ENCODE peak calls at places on chromosomes 3 and 15, in six cellular contexts. N, P, B, F, R and T are unnamed samples. For H3K4me1, the result is how much of the 10 kb centered on the place peaks cover.

GRCh38 chr15:100307241-100307855 is 34.4 kb downstream of the ADAMTS17 start:
- DNase-seq in P (no peak), R (no peak), N (no peak), B (no peak), F (no peak), T (no peak)

GRCh38 chr3:150130404-150131100 is 159.9 kb upstream of the PFN2 start:
- DNase-seq in P (peak), R (no peak), B (no peak), F (no peak), N (no peak), T (no peak)

GRCh38 chr3:22245122-22245521 is 494.1 kb upstream of the ZNF385D start:
- DNase-seq in N (no peak), R (no peak), F (peak), B (peak), P (no peak), T (no peak)

GRCh38 chr15:47870956-47871625 is 153.8 kb downstream of the SEMA6D start:
- DNase-seq in N (no peak), R (no peak), B (peak), P (no peak), F (no peak), T (peak)

GRCh38 chr3:103440539-103441113 is 1005.8 kb downstream of the ZPLD1 start:
- DNase-seq in N (no peak), B (peak), P (peak), R (no peak), F (no peak), T (no peak)

GRCh38 chr3:156631323-156631722 is 43.1 kb upstream of the TIPARP start:
- DNase-seq in N (peak), R (no peak), F (no peak), B (peak), P (no peak), T (no peak)

GRCh38 chr3:105958237-105959000 is 89.6 kb upstream of the CBLB start:
- DNase-seq in N (no peak), B (no peak), P (no peak), F (no peak), R (no peak), T (no peak)

GRCh38 chr15:33094336-33094735 is 100.2 kb downstream of the FMN1 start:
- DNase-seq in P (peak), R (no peak), F (no peak), N (no peak), B (no peak), T (no peak)

GRCh38 chr3:97864-98263 is 98.7 kb upstream of the CHL1 start:
- DNase-seq in F (no peak), P (no peak), N (no peak), R (no peak), B (no peak), T (no peak)

GRCh38 chr15:69729167-69729748 is 276.6 kb downstream of the RPLP1 start:
- DNase-seq in F (no peak), B (peak), N (no peak), P (peak), R (no peak), T (peak)

GRCh38 chr3:144810150-144810549 is 838.5 kb downstream of the DIPK2A start:
- DNase-seq in N (no peak), F (no peak), R (no peak), P (no peak), B (peak), T (no peak)

GRCh38 chr3:113685956-113686721 is 10.3 kb downstream of the USF3 start:
- DNase-seq in N (no peak), F (no peak), P (no peak), B (no peak), R (no peak), T (no peak)

GRCh38 chr3:89043406-89043947 is 63.9 kb upstream of the EPHA3 start:
- DNase-seq in N (no peak), P (no peak), R (no peak), B (no peak), F (no peak), T (no peak)

GRCh38 chr3:53196575-53197407 is 35.8 kb downstream of the PRKCD start:
- DNase-seq in P (peak), R (no peak), B (peak), F (no peak), N (no peak), T (peak)

GRCh38 chr15:55884223-55884622 is 109.2 kb downstream of the NEDD4 start:
- DNase-seq in R (no peak), B (no peak), N (no peak), P (no peak), F (no peak), T (no peak)

GRCh38 chr3:33438871-33439270 is 1.3 kb downstream of the UBP1 start:
- DNase-seq in P (no peak), N (no peak), F (no peak), B (no peak), R (no peak), T (peak)

GRCh38 chr3:158532099-158532734 is 38.8 kb upstream of the MLF1 start:
- DNase-seq in P (peak), B (peak), N (no peak), F (no peak), R (no peak), T (no peak)

GRCh38 chr3:158520433-158520832 is 50.6 kb upstream of the MLF1 start:
- DNase-seq in F (no peak), P (no peak), N (no peak), B (no peak), R (no peak), T (no peak)

GRCh38 chr3:137763594-137763938 is 549 bp upstream of the SOX14 start:
- DNase-seq in N (no peak), P (no peak), R (no peak), F (no peak), B (no peak), T (peak)

GRCh38 chr15:39177561-39177960 is 403.3 kb upstream of the THBS1 start:
- DNase-seq in R (no peak), F (no peak), B (peak), N (no peak), P (no peak), T (no peak)

GRCh38 chr15:99958426-99959097 is 225.3 kb upstream of the LYSMD4 start:
- DNase-seq in P (no peak), N (no peak), F (no peak), R (no peak), B (peak), T (no peak)

GRCh38 chr3:9076985-9077384 is 113.7 kb upstream of the RAD18 start:
- DNase-seq in N (no peak), B (no peak), P (no peak), R (no peak), F (no peak), T (no peak)

GRCh38 chr15:81015595-81016252 is 15.0 kb downstream of the TLNRD1 start:
- DNase-seq in N (no peak), P (no peak), R (no peak), B (no peak), F (peak), T (no peak)

GRCh38 chr3:30199096-30199734 is 407.2 kb upstream of the TGFBR2 start:
- DNase-seq in R (peak), N (peak), B (peak), P (peak), F (peak), T (no peak)

GRCh38 chr3:149080011-149080698 is 6.2 kb downstream of the HLTF start:
- DNase-seq in B (no peak), R (no peak), F (no peak), P (no peak), N (no peak), T (no peak)

GRCh38 chr3:74149466-74149865 is 465.0 kb downstream of the CNTN3 start:
- DNase-seq in F (no peak), P (no peak), N (no peak), R (no peak), B (no peak), T (no peak)

GRCh38 chr3:74139648-74140047 is 474.8 kb downstream of the CNTN3 start:
- DNase-seq in N (no peak), P (peak), R (no peak), F (no peak), B (no peak), T (no peak)

DNA sequence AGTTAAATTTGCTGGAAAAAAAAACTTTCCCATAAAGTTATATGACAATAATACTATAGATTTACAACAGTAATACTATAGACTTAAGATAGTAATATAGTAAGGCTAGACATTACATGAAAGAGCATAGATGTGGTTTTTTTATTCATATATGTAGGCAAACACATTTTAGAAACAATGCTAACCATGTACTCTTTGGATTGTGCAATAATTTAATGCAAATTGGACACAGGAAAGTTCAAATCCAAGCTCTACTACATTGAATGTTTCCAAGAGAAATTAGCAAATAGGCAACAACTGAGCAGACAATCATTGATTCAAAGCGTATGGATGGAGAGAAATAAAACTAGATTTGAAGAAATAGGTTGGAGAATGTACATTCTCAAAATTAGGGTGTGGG is 469.2 kb downstream of the CNTN3 start:
- DNase-seq in F (no peak), N (no peak), P (no peak), R (no peak), B (no peak), T (no peak)
- H3K4me1 ChIP-seq in F (under half), N (under half), P (under half), R (under half), B (under half), T (under half)

GRCh38 chr3:27726240-27726639 is 4.1 kb upstream of the EOMES start:
- DNase-seq in F (no peak), B (no peak), R (no peak), N (no peak), P (no peak), T (no peak)
- H3K4me1 ChIP-seq in F (under half), B (under half), R (under half), N (under half), P (under half), T (under half)

GRCh38 chr15:50106438-50106837 is 12.6 kb downstream of the ATP8B4 start:
- DNase-seq in B (no peak), N (no peak), F (no peak), P (no peak), R (no peak), T (no peak)

GRCh38 chr15:50109086-50109987 is 9.7 kb downstream of the ATP8B4 start:
- DNase-seq in B (no peak), R (no peak), F (no peak), P (no peak), N (peak), T (no peak)

GRCh38 chr15:50107591-50108408 is 11.2 kb downstream of the ATP8B4 start:
- DNase-seq in B (no peak), R (no peak), F (no peak), P (no peak), N (no peak), T (no peak)

GRCh38 chr15:50108446-50108845 is 10.6 kb downstream of the ATP8B4 start:
- DNase-seq in B (no peak), N (no peak), R (no peak), P (no peak), F (no peak), T (no peak)

DNA sequence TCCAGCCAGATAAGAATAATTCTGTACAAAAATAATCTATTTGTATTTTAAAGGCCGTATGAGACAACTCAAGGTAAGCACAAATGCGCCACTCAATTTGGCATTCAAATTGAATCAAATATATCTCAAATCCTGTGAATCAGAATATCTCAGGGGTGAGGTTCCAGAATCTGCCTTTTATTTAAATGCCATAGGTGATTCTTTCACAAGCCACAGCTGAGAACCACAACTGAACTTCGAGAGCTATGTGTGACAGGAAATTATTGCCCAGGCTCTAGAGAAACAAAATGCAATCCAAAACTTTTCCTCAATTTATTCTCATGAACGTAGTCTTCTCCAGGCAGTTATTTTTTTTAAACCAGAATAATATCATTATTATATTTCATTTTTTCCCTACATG is 11.9 kb downstream of the ATP8B4 start:
- DNase-seq in N (no peak), B (no peak), F (no peak), R (no peak), P (no peak), T (no peak)
- H3K4me1 ChIP-seq in N (under half), B (under half), F (under half), R (under half), P (under half), T (under half)

GRCh38 chr15:92847841-92848240 is 52.3 kb upstream of the CHD2 start:
- DNase-seq in R (no peak), F (no peak), P (no peak), B (no peak), N (no peak), T (peak)
- H3K4me1 ChIP-seq in R (under half), F (under half), P (under half), B (under half), N (under half), T (under half)

DNA sequence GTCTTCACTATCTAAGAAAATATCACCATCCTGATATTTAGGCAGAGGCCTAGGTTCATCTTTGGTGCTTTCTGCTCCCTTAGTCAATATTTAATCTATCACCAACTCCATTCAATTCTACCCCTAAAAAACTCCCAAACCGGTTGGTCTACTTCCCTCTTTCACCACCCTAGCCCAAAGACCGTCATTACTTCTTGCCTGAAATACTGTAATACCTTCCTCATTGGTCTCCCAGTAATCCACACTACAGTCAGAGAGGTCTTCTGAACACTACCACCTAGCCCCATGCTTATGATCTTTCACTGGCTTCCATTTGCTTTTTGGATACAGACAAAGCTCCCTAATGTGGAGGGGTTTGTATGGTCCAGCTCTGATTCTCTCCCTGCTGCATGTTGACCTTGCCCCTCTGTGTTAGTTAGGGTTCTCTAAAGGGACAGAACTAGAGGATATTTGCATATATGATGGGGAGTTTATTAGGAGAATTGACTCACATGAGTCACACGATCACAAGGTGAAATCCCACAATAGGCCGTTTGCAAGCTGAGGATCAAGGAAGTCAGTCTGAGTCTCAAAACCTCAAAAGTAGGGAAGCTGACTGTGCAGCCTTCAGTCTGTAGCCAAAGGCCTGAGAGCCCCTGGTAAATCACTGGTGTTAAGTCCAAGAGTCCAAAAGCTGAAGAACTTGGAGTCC is 36.4 kb upstream of the ATP2C1 start:
- DNase-seq in B (peak), P (no peak), N (no peak), F (no peak), R (no peak), T (no peak)
- H3K4me1 ChIP-seq in B (under half), P (under half), N (under half), F (under half), R (under half), T (under half)

DNA sequence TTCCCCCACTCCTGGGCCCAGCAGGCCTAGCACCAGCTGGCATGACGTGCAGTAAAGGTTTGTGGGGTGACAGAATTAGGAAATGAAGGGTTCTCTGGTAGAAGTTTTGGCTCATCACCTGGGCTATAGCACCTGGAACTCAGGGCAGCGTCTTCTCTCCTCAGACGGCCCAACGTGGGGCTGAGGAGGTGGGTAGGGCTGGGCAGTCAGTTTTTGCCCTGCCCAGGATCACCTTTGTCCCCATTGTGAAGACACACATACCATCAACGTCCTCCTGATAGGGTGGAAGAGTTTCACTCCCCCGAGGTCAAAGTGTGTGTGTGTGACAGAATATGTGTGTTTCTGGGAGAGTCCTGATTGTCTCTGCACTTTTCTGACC is 12.1 kb downstream of the KBTBD13 start:
- DNase-seq in P (no peak), F (no peak), N (no peak), R (no peak), B (no peak), T (no peak)
- H3K4me1 ChIP-seq in P (under half), F (under half), N (under half), R (under half), B (under half), T (under half)

GRCh38 chr3:80040113-80040512 is 272.3 kb upstream of the ROBO1 start:
- DNase-seq in N (no peak), P (no peak), F (no peak), B (no peak), R (no peak), T (no peak)

DNA sequence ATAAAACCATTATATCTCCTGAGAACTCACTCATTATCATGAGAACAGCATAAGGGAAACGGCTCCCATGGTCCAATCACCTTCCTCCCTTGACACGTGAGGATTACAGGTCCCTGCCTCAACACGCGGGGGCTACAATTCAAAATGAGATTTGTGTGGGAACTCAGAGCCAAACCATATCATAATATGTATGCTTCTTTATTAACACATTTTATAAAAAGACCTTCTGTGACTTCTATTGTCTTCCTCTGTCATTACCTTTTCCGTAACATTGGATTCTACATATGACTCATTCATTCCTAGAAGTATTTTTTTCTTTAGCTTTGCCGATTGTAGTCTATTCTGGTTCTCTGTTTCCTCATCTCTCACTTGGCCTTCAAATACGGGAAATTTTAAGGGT is 267.2 kb upstream of the ROBO1 start:
- DNase-seq in N (no peak), F (no peak), B (no peak), P (no peak), R (no peak), T (no peak)
- H3K4me1 ChIP-seq in N (under half), F (under half), B (under half), P (under half), R (under half), T (under half)